ENCODE peak calls at places on chromosomes 7 and 10, in nine cellular contexts. L, Z, R, I, H, O, K, B and D are unnamed samples.

GRCh38 chr7:129008645-129009414 is 46.1 kb downstream of the TNPO3 start:
- DNase-seq in I (no peak), L (no peak), B (no peak), Z (no peak), K (no peak), O (no peak), H (no peak), R (no peak), D (no peak)

GRCh38 chr7:82805527-82805960 is 357.1 kb downstream of the PCLO start:
- DNase-seq in H (peak), O (no peak), I (peak), Z (no peak), K (peak), B (no peak), R (no peak), L (no peak), D (peak)

GRCh38 chr10:55746002-55746401 is 615.1 kb downstream of the ZWINT start:
- DNase-seq in R (no peak), Z (no peak), H (no peak), O (no peak), I (no peak), L (no peak), K (no peak), B (no peak), D (no peak)

GRCh38 chr7:4175346-4175973 is 506.6 kb upstream of the FOXK1 start:
- DNase-seq in B (peak), I (no peak), H (no peak), R (no peak), K (no peak), Z (no peak), L (no peak), O (no peak), D (no peak)

GRCh38 chr7:51357821-51358220 is 41.2 kb upstream of the COBL start:
- DNase-seq in B (no peak), Z (no peak), O (no peak), R (no peak), I (no peak), H (no peak), L (no peak), K (no peak), D (no peak)

GRCh38 chr10:88428442-88428841 is 154.7 kb downstream of the RNLS start:
- DNase-seq in H (peak), O (no peak), Z (no peak), R (no peak), L (no peak), B (no peak), K (peak), I (peak), D (no peak)

GRCh38 chr7:45573636-45574470 is at the start of gene ADCY1:
- DNase-seq in I (no peak), K (no peak), B (peak), O (no peak), H (no peak), R (peak), Z (no peak), L (no peak), D (peak)

GRCh38 chr7:97623333-97623732 is 108.6 kb upstream of the TAC1 start:
- DNase-seq in O (no peak), Z (no peak), H (no peak), I (no peak), K (no peak), R (no peak), B (no peak), L (no peak), D (no peak)

GRCh38 chr10:14039968-14040668 is 290.6 kb downstream of the FRMD4A start:
- DNase-seq in K (peak), H (peak), Z (no peak), O (no peak), R (no peak), I (peak), L (no peak), B (no peak), D (no peak)

GRCh38 chr10:72080042-72081035 is 8.0 kb downstream of the SPOCK2 start:
- DNase-seq in K (no peak), H (no peak), L (no peak), I (no peak), R (no peak), O (no peak), Z (no peak), B (peak), D (peak)

GRCh38 chr7:116864084-116864483 is 1.7 kb downstream of the CAPZA2 start:
- DNase-seq in B (no peak), H (no peak), K (no peak), O (no peak), R (no peak), Z (no peak), I (no peak), L (no peak), D (no peak)

GRCh38 chr7:65239707-65240352 is 133.8 kb upstream of the ZNF92 start:
- DNase-seq in K (peak), B (no peak), O (no peak), R (peak), Z (no peak), L (no peak), H (peak), I (peak), D (peak)

GRCh38 chr10:21194510-21194993 is 297.4 kb upstream of the NEBL start:
- DNase-seq in O (no peak), R (peak), Z (no peak), B (no peak), H (peak), K (peak), I (peak), L (peak), D (peak)

GRCh38 chr10:22962817-22963216 is 35.0 kb downstream of the ARMC3 start:
- DNase-seq in R (no peak), H (no peak), Z (no peak), I (no peak), O (no peak), B (no peak), K (no peak), L (no peak), D (no peak)

GRCh38 chr10:102960158-102960557 is 42.1 kb downstream of the CNNM2 start:
- DNase-seq in R (no peak), H (no peak), K (no peak), L (no peak), B (no peak), O (no peak), Z (no peak), I (no peak), D (no peak)

GRCh38 chr10:65571011-65571570 is 1354.7 kb upstream of the LRRTM3 start:
- DNase-seq in L (no peak), R (no peak), Z (no peak), B (no peak), O (no peak), I (peak), K (peak), H (peak), D (peak)

GRCh38 chr10:78357673-78358206 is 324.1 kb downstream of the RPS24 start:
- DNase-seq in K (no peak), Z (no peak), R (no peak), I (no peak), O (no peak), L (no peak), H (no peak), B (no peak), D (no peak)

GRCh38 chr7:26454180-26454579 is 162.5 kb downstream of the SNX10 start:
- DNase-seq in Z (no peak), B (no peak), R (no peak), L (no peak), O (no peak), H (peak), I (peak), K (no peak), D (no peak)

GRCh38 chr10:77877461-77878344 is 48.9 kb downstream of the DLG5 start:
- DNase-seq in K (peak), L (peak), Z (no peak), H (peak), I (peak), O (peak), R (no peak), B (peak), D (no peak)

GRCh38 chr10:86535057-86535882 is 13.7 kb upstream of the WAPL start:
- DNase-seq in L (peak), I (peak), H (no peak), R (peak), K (peak), B (peak), O (no peak), Z (no peak), D (peak)

GRCh38 chr7:7843972-7844371 is 124.6 kb upstream of the GLCCI1 start:
- DNase-seq in L (no peak), B (no peak), Z (no peak), H (no peak), R (no peak), K (no peak), O (no peak), I (no peak), D (no peak)

GRCh38 chr7:134472572-134473242 is 13.8 kb upstream of the AKR1B1 start:
- DNase-seq in I (no peak), L (no peak), R (no peak), B (no peak), H (no peak), O (no peak), K (no peak), Z (no peak), D (no peak)

GRCh38 chr10:10677479-10677878 is 340.2 kb upstream of the CELF2 start:
- DNase-seq in O (peak), H (peak), L (peak), I (peak), Z (no peak), R (peak), K (peak), B (no peak), D (peak)

GRCh38 chr10:15630353-15630752 is 89.4 kb downstream of the ITGA8 start:
- DNase-seq in L (no peak), R (no peak), B (no peak), I (no peak), Z (no peak), K (no peak), O (no peak), H (no peak), D (no peak)

GRCh38 chr7:4958477-4959301 is at the start of gene MMD2:
- DNase-seq in R (no peak), L (no peak), I (no peak), Z (no peak), H (no peak), B (no peak), K (no peak), O (no peak), D (no peak)

GRCh38 chr7:155899596-155899995 is 87.3 kb upstream of the SHH start:
- DNase-seq in Z (no peak), R (no peak), L (no peak), H (no peak), I (no peak), K (no peak), O (no peak), B (no peak), D (no peak)

GRCh38 chr10:69337312-69338132 is 59.2 kb downstream of the HK1 start:
- DNase-seq in H (peak), Z (no peak), L (peak), R (no peak), I (peak), K (peak), B (no peak), O (no peak), D (no peak)

GRCh38 chr7:47241112-47242065 is 340.5 kb downstream of the TNS3 start:
- DNase-seq in I (peak), Z (no peak), K (no peak), H (no peak), R (no peak), O (no peak), B (no peak), L (no peak), D (no peak)

GRCh38 chr7:96629884-96630283 is 79.8 kb downstream of the SEM1 start:
- DNase-seq in L (no peak), R (no peak), K (no peak), B (no peak), I (no peak), O (no peak), H (no peak), Z (no peak), D (no peak)

GRCh38 chr10:17923728-17924127 is 28.0 kb upstream of the SLC39A12 start:
- DNase-seq in I (peak), L (peak), R (peak), H (peak), Z (no peak), K (peak), B (no peak), O (no peak), D (peak)

GRCh38 chr7:11332186-11332864 is 358.7 kb downstream of the PHF14 start:
- DNase-seq in Z (no peak), O (peak), H (no peak), R (no peak), L (no peak), K (no peak), I (no peak), B (no peak), D (no peak)

GRCh38 chr10:50260791-50261281 is 9.5 kb upstream of the ASAH2 start:
- DNase-seq in R (no peak), B (peak), H (no peak), I (no peak), Z (no peak), L (no peak), O (peak), K (no peak), D (no peak)

GRCh38 chr7:151113344-151114150 is 27.3 kb downstream of the AGAP3 start:
- DNase-seq in Z (no peak), O (no peak), L (peak), H (peak), B (no peak), R (peak), K (peak), I (peak), D (no peak)
- TF ChIP-seq CTCF in Z (no peak), O (no peak), L (no peak), H (no peak), B (no peak), R (no peak), K (no peak), I (no peak), D (no peak)

GRCh38 chr7:23072043-23072442 is 33.5 kb upstream of the KLHL7 start:
- DNase-seq in H (peak), O (no peak), B (no peak), K (peak), Z (no peak), R (no peak), L (no peak), I (peak), D (no peak)
- TF ChIP-seq CTCF in H (no peak), O (no peak), B (no peak), K (peak), Z (no peak), R (no peak), L (no peak), I (peak), D (no peak)

DNA sequence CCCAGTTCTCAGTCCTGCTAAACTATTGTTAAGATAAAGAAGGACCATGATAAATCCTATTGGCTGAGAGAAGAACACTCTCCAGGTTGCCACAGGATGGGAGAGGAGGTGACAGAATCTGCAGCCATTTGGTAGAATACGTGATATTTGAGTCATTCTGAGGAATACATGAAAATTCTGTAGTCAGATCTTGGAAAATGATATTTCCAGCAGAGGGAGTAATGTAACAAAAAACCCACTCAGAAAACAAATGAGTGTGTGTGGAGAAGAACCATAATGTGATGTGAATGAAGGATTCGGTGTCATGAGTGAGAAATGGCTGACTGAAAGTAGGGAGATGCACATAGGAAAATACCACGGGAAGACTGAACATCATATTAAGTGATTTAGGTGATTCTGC is 128.5 kb upstream of the PFKP start:
- DNase-seq in R (no peak), L (no peak), K (peak), H (peak), B (no peak), O (no peak), I (peak), Z (no peak), D (no peak)
- TF ChIP-seq CTCF in R (no peak), L (no peak), K (peak), H (peak), B (no peak), O (no peak), I (peak), Z (no peak), D (no peak)

DNA sequence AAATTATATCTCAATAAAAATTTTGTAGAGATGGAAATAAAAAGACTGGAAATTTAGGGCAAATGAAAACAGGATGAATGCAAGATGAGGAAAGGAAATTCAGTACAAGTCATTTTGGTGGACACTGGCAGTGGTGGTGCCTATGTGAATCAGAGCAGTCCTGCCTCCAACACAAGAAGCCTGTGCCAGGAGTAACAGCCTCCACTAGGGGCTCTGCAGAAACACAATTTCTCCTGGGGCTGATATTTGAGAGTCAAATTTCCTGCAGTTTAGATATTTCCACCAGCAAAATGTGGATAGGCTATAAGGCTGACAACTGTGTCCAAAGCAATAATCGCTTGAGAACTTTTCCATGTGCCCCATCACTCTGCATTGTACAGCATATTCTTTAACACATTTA is 4.7 kb upstream of the PLXDC2 start:
- DNase-seq in K (peak), R (peak), Z (no peak), O (no peak), L (no peak), B (no peak), I (peak), H (peak), D (no peak)
- TF ChIP-seq CTCF in K (peak), R (no peak), Z (no peak), O (no peak), L (peak), B (no peak), I (peak), H (peak), D (no peak)

GRCh38 chr10:9211228-9211627 is 1156.7 kb downstream of the GATA3 start:
- DNase-seq in B (no peak), H (no peak), R (no peak), Z (no peak), O (no peak), I (peak), L (no peak), K (peak), D (no peak)
- TF ChIP-seq CTCF in B (no peak), H (peak), R (no peak), Z (no peak), O (no peak), I (peak), L (no peak), K (peak), D (peak)

DNA sequence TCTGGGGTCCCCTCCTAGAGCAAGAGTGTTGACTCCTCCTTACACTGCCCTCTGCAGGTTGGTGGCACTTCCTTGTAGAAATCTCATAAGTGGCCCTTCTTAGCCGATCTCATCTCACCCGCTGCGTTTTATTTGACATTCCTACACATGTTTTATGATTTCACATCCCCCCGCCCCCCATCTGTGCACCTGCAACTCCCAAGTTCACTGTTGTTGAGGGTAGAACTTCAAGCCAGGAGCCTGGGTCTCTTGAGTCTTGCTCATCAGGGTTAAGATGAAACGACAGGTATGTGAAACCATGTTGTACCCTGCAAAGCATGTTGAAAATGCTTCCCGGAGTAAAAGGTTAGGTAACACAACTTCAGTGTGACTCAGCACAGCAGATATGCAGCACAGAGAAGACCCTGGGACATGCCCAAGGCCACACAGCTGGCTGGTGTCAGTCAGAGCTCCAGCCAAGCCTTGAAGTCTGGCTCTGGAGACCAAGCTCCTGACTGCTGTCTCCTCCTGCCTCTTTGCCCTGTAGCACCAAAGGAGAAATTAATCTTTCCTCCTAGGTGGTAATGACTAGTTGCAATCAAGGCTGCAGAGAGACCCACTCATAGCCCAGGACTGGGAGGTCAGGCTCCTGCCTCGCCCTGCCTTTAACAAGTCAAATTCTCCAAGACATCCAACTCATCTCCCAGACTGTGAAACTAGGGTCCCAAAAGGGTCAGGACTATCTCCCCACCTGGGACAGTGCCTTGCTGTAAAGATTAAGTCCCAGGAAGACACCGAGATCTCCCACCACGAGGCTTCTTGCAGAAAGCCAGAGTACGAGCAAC is 171.0 kb downstream of the PRKAG2 start:
- DNase-seq in R (peak), L (no peak), O (peak), K (peak), B (no peak), I (peak), Z (no peak), H (no peak), D (peak)
- TF ChIP-seq CTCF in R (peak), L (no peak), O (peak), K (peak), B (peak), I (peak), Z (no peak), H (peak), D (peak)

GRCh38 chr7:149776848-149777407 is 3.5 kb upstream of the ZNF467 start:
- DNase-seq in Z (no peak), R (peak), B (no peak), L (peak), I (no peak), K (no peak), H (no peak), O (no peak), D (no peak)

GRCh38 chr7:149777551-149778326 is 4.4 kb upstream of the ZNF467 start:
- DNase-seq in I (no peak), H (no peak), Z (no peak), K (no peak), R (no peak), O (no peak), L (no peak), B (no peak), D (no peak)

GRCh38 chr7:149779502-149779805 is 6.1 kb upstream of the ZNF467 start:
- DNase-seq in B (no peak), H (no peak), K (no peak), I (no peak), L (no peak), Z (no peak), O (no peak), R (no peak), D (no peak)

GRCh38 chr7:149778696-149779501 is 5.5 kb upstream of the ZNF467 start:
- DNase-seq in L (no peak), H (no peak), R (no peak), O (no peak), Z (no peak), I (no peak), K (no peak), B (no peak), D (no peak)

GRCh38 chr7:149778327-149778637 is 4.9 kb upstream of the ZNF467 start:
- DNase-seq in L (no peak), O (no peak), Z (no peak), R (no peak), B (no peak), H (no peak), K (no peak), I (no peak), D (no peak)
- TF ChIP-seq CTCF in L (no peak), O (no peak), Z (no peak), R (no peak), B (no peak), H (no peak), K (no peak), I (no peak), D (no peak)